ENCODE peak calls at places on chromosomes 1 and 21, in six cellular contexts. X is OCI-LY7, Y is GM23338, Q is BE2C, L is neuronal stem cell, P is psoas muscle. R is an unnamed sample.

GRCh38 chr1:230917284-230918135 is 49.2 kb upstream of the C1orf198 start:
- DNase-seq in X (peak; percentile 84), Y (peak; percentile 99), Q (peak; percentile 86), L (peak; percentile 84), P (peak; percentile 59), R (peak; percentile 77)

GRCh38 chr1:86259390-86259789 is 102.8 kb upstream of the COL24A1 start:
- DNase-seq in X (no peak), Y (no peak), Q (no peak), L (no peak), P (no peak), R (no peak)

GRCh38 chr21:45294509-45295291 is 7.0 kb upstream of the POFUT2 start:
- DNase-seq in X (no peak), Y (peak; percentile 61), Q (peak; percentile 40), L (no peak), P (peak; percentile 82), R (no peak)

GRCh38 chr1:217896490-217896889 is 265.3 kb downstream of the SPATA17 start:
- DNase-seq in X (no peak), Y (no peak), Q (no peak), L (no peak), P (no peak), R (no peak)

GRCh38 chr1:227192163-227192562 is 126.1 kb downstream of the CDC42BPA start:
- DNase-seq in X (no peak), Y (peak; percentile 45), Q (no peak), L (no peak), P (peak; percentile 56), R (no peak)

GRCh38 chr1:236204043-236204442 is 61.7 kb downstream of the GPR137B start:
- DNase-seq in X (no peak), Y (no peak), Q (no peak), L (no peak), P (no peak), R (no peak)

GRCh38 chr1:23594927-23595353 is 35.6 kb upstream of the ID3 start:
- DNase-seq in X (peak; percentile 94), Y (no peak), Q (peak; percentile 59), L (no peak), P (no peak), R (no peak)

GRCh38 chr21:42316891-42317290 is 1.7 kb upstream of the TFF3 start:
- DNase-seq in X (no peak), Y (no peak), Q (no peak), L (no peak), P (no peak), R (no peak)

GRCh38 chr1:227948493-227949260 is 945 bp upstream of the WNT9A start:
- DNase-seq in X (no peak), Y (peak; percentile 34), Q (no peak), L (no peak), P (peak; percentile 14), R (peak; percentile 14)

GRCh38 chr1:44406761-44407429 is 1.8 kb downstream of the RNF220 start:
- DNase-seq in X (no peak), Y (peak; percentile 52), Q (no peak), L (peak; percentile 59), P (no peak), R (no peak)
- H3K4me3 ChIP-seq in X (no peak overlapping the region), Y (peak overlapping the region; percentile 98), Q (no peak overlapping the region), L (peak overlapping the region; percentile 45), P (peak overlapping the region; percentile 64), R (peak overlapping the region; percentile 39)

GRCh38 chr1:157819886-157820285 is at the start of gene FCRL1:
- DNase-seq in X (peak; percentile 82), Y (no peak), Q (no peak), L (no peak), P (no peak), R (no peak)
- H3K4me1 ChIP-seq in X (peaks cover 72% of the 10 kb centered on the region), Y (no peaks in the 10 kb centered on the region), Q (no peaks in the 10 kb centered on the region), L (no peaks in the 10 kb centered on the region), P (no peaks in the 10 kb centered on the region), R (no peaks in the 10 kb centered on the region)

GRCh38 chr1:32221581-32221979 is 573 bp downstream of the TMEM234 start:
- DNase-seq in X (no peak), Y (no peak), Q (no peak), L (no peak), P (no peak), R (no peak)

GRCh38 chr1:32215629-32216505 is 6.3 kb downstream of the TMEM234 start:
- DNase-seq in X (peak; percentile 81), Y (peak; percentile 90), Q (peak; percentile 69), L (no peak), P (no peak), R (peak; percentile 68)

GRCh38 chr1:32220746-32221580 is 1.2 kb downstream of the TMEM234 start:
- DNase-seq in X (peak; percentile 68), Y (no peak), Q (no peak), L (no peak), P (no peak), R (no peak)

GRCh38 chr1:32221980-32222751 is at the start of the genes EIF3I and TMEM234:
- DNase-seq in X (peak; percentile 93), Y (peak; percentile 99), Q (peak; percentile 84), L (peak; percentile 90), P (peak; percentile 91), R (peak; percentile 92)

DNA sequence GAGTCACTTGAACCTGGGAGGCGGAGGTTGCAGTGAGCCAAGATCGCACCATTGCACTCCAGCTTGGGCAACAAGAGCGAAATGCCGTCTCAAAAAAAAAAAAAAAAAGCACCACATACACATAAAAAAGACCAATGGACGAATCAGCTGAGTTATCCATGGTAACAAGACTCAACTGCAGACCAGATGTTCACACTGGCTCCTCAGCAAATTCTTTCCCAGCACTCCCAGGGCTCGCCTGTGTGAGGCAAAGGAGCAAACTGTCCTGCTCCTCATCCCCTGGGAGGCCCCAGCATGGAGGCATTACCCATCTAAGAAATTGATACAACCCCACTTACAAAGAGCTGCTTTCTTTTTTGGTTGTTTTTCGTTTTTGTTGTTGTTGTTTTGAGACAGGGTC is 3.1 kb downstream of the TMEM234 start:
- DNase-seq in X (no peak), Y (no peak), Q (no peak), L (no peak), P (no peak), R (no peak)
- H3K4me3 ChIP-seq in X (no peak overlapping the region), Y (no peak overlapping the region), Q (no peak overlapping the region), L (no peak overlapping the region), P (no peak overlapping the region), R (no peak overlapping the region)

DNA sequence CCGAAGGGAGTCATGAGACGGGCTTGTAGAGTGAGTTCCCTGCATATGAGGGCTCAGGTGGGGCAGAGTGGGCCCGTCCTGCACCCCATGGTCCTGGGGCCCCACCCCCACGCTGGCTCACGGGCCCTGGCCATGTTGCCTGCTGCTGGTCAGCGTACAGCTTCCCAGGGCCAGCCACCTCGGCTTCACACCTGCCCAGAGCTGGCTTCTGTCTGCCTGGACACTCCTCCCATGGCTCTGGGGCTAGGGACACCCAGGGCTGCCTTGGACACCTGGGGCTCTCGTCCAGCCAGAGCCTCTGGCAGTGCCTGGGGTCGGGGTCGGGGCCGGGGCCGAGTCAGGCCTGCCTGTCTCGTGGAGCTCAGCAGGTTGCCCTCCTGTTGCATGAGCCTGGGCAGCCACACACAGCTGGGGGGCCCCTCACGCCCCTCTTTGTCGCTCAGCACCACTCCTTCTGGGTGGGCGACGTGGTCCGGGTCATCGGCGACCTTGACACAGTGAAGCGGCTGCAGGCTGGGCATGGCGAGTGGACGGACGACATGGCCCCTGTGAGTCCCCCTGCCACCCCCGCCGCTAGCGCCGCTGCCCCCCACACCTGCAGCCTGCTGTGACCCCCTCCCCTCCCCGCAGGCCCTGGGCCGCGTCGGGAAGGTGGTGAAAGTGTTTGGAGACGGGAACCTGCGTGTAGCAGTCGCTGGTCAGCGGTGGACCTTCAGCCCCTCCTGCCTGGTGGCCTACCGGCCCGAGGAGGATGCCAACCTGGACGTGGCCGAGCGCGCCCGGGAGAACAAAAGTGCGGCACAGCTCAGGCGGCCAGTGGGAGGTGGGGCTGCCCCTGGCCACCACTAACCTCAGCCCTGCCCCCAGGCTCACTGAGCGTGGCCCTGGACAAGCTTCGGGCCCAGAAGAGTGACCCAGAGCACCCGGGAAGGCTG is 5.5 kb upstream of the MMP23B start:
- DNase-seq in X (no peak), Y (no peak), Q (peak; percentile 10), L (no peak), P (peak; percentile 15), R (peak; percentile 74)
- H3K4me1 ChIP-seq in X (peaks cover 30% of the 10 kb centered on the region), Y (no peaks in the 10 kb centered on the region), Q (peaks cover 4% of the 10 kb centered on the region), L (no peaks in the 10 kb centered on the region), P (peaks cover 29% of the 10 kb centered on the region), R (no peaks in the 10 kb centered on the region)

DNA sequence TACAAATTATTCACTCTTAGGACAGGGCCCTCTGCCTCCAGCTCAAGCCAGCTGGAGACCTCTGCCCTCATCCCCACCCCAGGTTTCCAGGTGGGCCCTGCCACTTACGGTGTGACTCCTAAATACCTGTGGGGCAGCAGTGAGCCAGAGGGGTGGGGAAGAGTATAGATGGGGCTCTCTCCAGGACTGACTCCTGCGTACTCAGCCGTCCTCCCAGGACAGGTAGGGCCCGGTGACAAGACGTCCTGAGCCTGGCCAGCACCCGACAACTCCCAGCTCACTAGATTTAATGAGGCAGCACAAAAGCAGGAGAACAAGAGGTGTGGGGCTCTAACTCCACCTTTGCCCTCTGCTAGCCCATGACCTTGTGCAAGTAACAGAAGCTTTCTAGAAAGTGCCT is 16.8 kb downstream of the GNG12 start:
- DNase-seq in X (no peak), Y (no peak), Q (no peak), L (no peak), P (no peak), R (no peak)
- H3K4me3 ChIP-seq in X (no peak overlapping the region), Y (no peak overlapping the region), Q (no peak overlapping the region), L (no peak overlapping the region), P (no peak overlapping the region), R (no peak overlapping the region)

GRCh38 chr1:208232639-208233038 is 11.5 kb downstream of the PLXNA2 start:
- DNase-seq in X (no peak), Y (no peak), Q (no peak), L (no peak), P (no peak), R (no peak)

GRCh38 chr1:208233546-208233945 is 10.6 kb downstream of the PLXNA2 start:
- DNase-seq in X (no peak), Y (peak; percentile 73), Q (no peak), L (no peak), P (no peak), R (peak; percentile 68)

GRCh38 chr1:208230668-208231529 is 13.3 kb downstream of the PLXNA2 start:
- DNase-seq in X (no peak), Y (no peak), Q (no peak), L (no peak), P (no peak), R (no peak)

GRCh38 chr1:208233978-208234377 is 10.2 kb downstream of the PLXNA2 start:
- DNase-seq in X (no peak), Y (no peak), Q (no peak), L (no peak), P (no peak), R (no peak)

DNA sequence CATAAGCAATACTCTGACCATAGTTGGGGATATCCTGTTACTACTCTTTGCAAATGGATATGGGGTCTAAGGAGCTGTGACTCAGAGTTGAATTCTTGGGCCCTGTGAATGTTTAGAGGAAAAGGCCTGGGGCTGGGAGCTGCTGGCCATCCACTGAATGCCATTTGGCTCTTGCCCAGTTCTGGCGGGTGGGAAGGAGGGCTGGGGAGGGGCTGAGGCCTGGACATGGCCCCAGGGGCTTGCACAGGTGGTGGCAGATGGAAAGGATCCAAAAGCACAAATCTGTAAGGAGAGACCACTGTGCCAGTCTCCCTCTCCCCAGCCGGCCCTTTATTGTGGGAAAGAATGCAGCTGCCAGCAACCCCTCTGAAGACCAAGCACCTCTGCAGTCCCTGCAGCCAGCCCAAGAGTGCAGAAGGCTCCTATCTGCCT is 12.2 kb downstream of the PLXNA2 start:
- DNase-seq in X (no peak), Y (peak; percentile 22), Q (peak; percentile 71), L (no peak), P (no peak), R (peak; percentile 69)
- H3K4me1 ChIP-seq in X (peaks cover 4% of the 10 kb centered on the region), Y (peaks cover 23% of the 10 kb centered on the region), Q (peaks cover 14% of the 10 kb centered on the region), L (peaks cover 31% of the 10 kb centered on the region), P (peaks cover 74% of the 10 kb centered on the region), R (peaks cover 53% of the 10 kb centered on the region)